ENCODE peak calls at places on chromosomes 3 and 15, in seven cellular contexts. S is BE2C; E is activated CD4-positive, alpha-beta T cell treated with anti-CD3 and anti-CD28 coated beads, Interleukin-2, amount 50 U/mL, for 48 hours; C is psoas muscle; X is CD4-positive, alpha-beta T cell; M is pancreas; N is sigmoid colon. K is an unnamed sample.

GRCh38 chr15:67039349-67040075 is 25.9 kb upstream of the SMAD3 start:
- DNase-seq in S (no peak), E (no peak), C (no peak), X (no peak), M (no peak), N (no peak), K (peak)

GRCh38 chr3:22492342-22492741 is 710.8 kb upstream of the UBE2E2 start:
- DNase-seq in S (no peak), E (no peak), C (no peak), X (no peak), M (no peak), N (no peak), K (no peak)

GRCh38 chr15:77964193-77964592 is 113.3 kb downstream of the TBC1D2B start:
- DNase-seq in S (no peak), E (no peak), C (no peak), X (no peak), M (no peak), N (no peak), K (no peak)

GRCh38 chr3:52005571-52005986 is 9.9 kb upstream of the RPL29 start:
- DNase-seq in S (peak), E (no peak), C (no peak), X (no peak), M (peak), N (no peak), K (no peak)

GRCh38 chr15:57218826-57219576 is 157.3 kb upstream of the CGNL1 start:
- DNase-seq in S (peak), E (no peak), C (no peak), X (no peak), M (no peak), N (no peak), K (no peak)

GRCh38 chr3:176395269-176395668 is 802.0 kb downstream of the TBL1XR1 start:
- DNase-seq in S (no peak), E (no peak), C (no peak), X (no peak), M (no peak), N (no peak), K (no peak)

GRCh38 chr15:50685191-50685975 is 1.2 kb downstream of the TRPM7 start:
- DNase-seq in S (peak), E (no peak), C (no peak), X (no peak), M (no peak), N (no peak), K (no peak)

GRCh38 chr3:133532951-133533350 is 40.5 kb upstream of the CDV3 start:
- DNase-seq in S (no peak), E (no peak), C (no peak), X (no peak), M (no peak), N (no peak), K (no peak)

GRCh38 chr3:10025205-10026083 is 793 bp upstream of the FANCD2 start:
- DNase-seq in S (no peak), E (no peak), C (no peak), X (no peak), M (no peak), N (no peak), K (no peak)

GRCh38 chr3:162338514-162338913 is 841.9 kb downstream of the OTOL1 start:
- DNase-seq in S (no peak), E (no peak), C (no peak), X (no peak), M (no peak), N (no peak), K (no peak)

GRCh38 chr3:14876942-14877341 is 58.2 kb downstream of the FGD5 start:
- DNase-seq in S (peak), E (no peak), C (peak), X (no peak), M (peak), N (peak), K (no peak)

GRCh38 chr3:108114423-108115065 is 23.7 kb upstream of the CD47 start:
- DNase-seq in S (no peak), E (no peak), C (no peak), X (no peak), M (no peak), N (no peak), K (no peak)

GRCh38 chr3:186381424-186382216 is 19.6 kb upstream of the DGKG start:
- DNase-seq in S (no peak), E (no peak), C (no peak), X (no peak), M (no peak), N (no peak), K (no peak)

GRCh38 chr15:57654136-57654845 is 52.2 kb upstream of the POLR2M start:
- DNase-seq in S (no peak), E (no peak), C (no peak), X (no peak), M (no peak), N (no peak), K (no peak)

GRCh38 chr3:104080228-104080627 is 1286.5 kb upstream of the ALCAM start:
- DNase-seq in S (no peak), E (no peak), C (no peak), X (no peak), M (no peak), N (no peak), K (no peak)

GRCh38 chr15:55965091-55965490 is 28.3 kb downstream of the NEDD4 start:
- DNase-seq in S (no peak), E (no peak), C (no peak), X (no peak), M (no peak), N (no peak), K (no peak)

GRCh38 chr3:183385698-183386590 is 42.5 kb downstream of the MCF2L2 start:
- DNase-seq in S (peak), E (peak), C (no peak), X (peak), M (peak), N (no peak), K (no peak)

K was measured in RWPE2.